ENCODE peak calls at places on chromosomes 7 and 10, in seven cellular contexts. E is mucosa of gallbladder, N is cardiac muscle cell, J is NCI-H774, F is NCI-H2171 treated with DMSO at 0.1 percent for 48 hours, W is hypothalamus, Z is LoVo. V is an unnamed sample.

GRCh38 chr10:6617319-6618076 is 37.4 kb upstream of the PRKCQ start:
- DNase-seq in E (no peak), N (no peak), J (no peak), F (no peak), W (no peak), Z (no peak), V (no peak)

GRCh38 chr7:14858866-14859265 is 43.7 kb downstream of the DGKB start:
- DNase-seq in E (no peak), N (no peak), J (no peak), F (no peak), W (no peak), Z (no peak), V (no peak)

GRCh38 chr7:137169282-137169698 is 174.2 kb downstream of the PTN start:
- DNase-seq in E (peak; percentile 51), N (peak; percentile 86), J (peak; percentile 65), F (peak; percentile 90), W (peak; percentile 39), Z (peak; percentile 55), V (peak; percentile 52)

GRCh38 chr10:3527144-3527543 is 257.9 kb downstream of the KLF6 start:
- DNase-seq in E (no peak), N (no peak), J (no peak), F (no peak), W (no peak), Z (no peak), V (no peak)

GRCh38 chr7:102841290-102841689 is 71.5 kb upstream of the LRRC17 start:
- DNase-seq in E (no peak), N (no peak), J (no peak), F (peak; percentile 38), W (no peak), Z (no peak), V (no peak)

GRCh38 chr7:142956951-142957623 is 5.1 kb downstream of the KEL start:
- DNase-seq in E (peak; percentile 40), N (peak; percentile 62), J (no peak), F (no peak), W (no peak), Z (peak; percentile 42), V (no peak)

GRCh38 chr10:12774219-12774894 is 227.2 kb downstream of the CCDC3 start:
- DNase-seq in E (no peak), N (no peak), J (no peak), F (no peak), W (no peak), Z (no peak), V (no peak)

GRCh38 chr10:125442856-125443540 is 240.0 kb downstream of the TEX36 start:
- DNase-seq in E (no peak), N (no peak), J (no peak), F (no peak), W (no peak), Z (no peak), V (no peak)

GRCh38 chr10:122911889-122912484 is 1.6 kb downstream of the FAM24A start:
- DNase-seq in E (peak; percentile 43), N (peak; percentile 81), J (no peak), F (no peak), W (peak; percentile 7), Z (peak; percentile 64), V (no peak)

GRCh38 chr10:30055094-30055701 is 4.2 kb downstream of the JCAD start:
- DNase-seq in E (no peak), N (no peak), J (no peak), F (no peak), W (no peak), Z (no peak), V (no peak)

GRCh38 chr7:104096683-104097082 is 107.2 kb upstream of the RELN start:
- DNase-seq in E (no peak), N (peak; percentile 42), J (no peak), F (peak; percentile 59), W (no peak), Z (peak; percentile 20), V (no peak)

GRCh38 chr7:40211291-40212003 is 76.6 kb downstream of the SUGCT start:
- DNase-seq in E (no peak), N (no peak), J (no peak), F (no peak), W (no peak), Z (no peak), V (no peak)

V was measured in ureter.